ENCODE peak calls at places on chromosomes 7 and 10, in ten cellular contexts. One of them, this sample, is unnamed.

GRCh38 chr10:78438907-78439809 is 405.5 kb downstream of the RPS24 start:
- DNase-seq in putamen: no peak
- DNase-seq in MM.1S: no peak
- DNase-seq in nephron progenitor cell: no peak
- DNase-seq in HEK293T: no peak
- DNase-seq in activated T-helper 1 cell treated with anti-CD3 and anti-CD28 coated beads, Interleukin-2, amount 50 U/mL, for 16 hours: no peak
- DNase-seq in left ventricle myocardium superior: no peak
- DNase-seq in HFFc6: no peak
- DNase-seq in RPMI8226: no peak
- DNase-seq in T follicular helper cell: no peak
- DNase-seq in this sample: no peak

GRCh38 chr7:538764-539685 is 19.4 kb upstream of the PDGFA start:
- DNase-seq in T follicular helper cell: no peak
- DNase-seq in putamen: no peak
- DNase-seq in activated T-helper 1 cell treated with anti-CD3 and anti-CD28 coated beads, Interleukin-2, amount 50 U/mL, for 16 hours: no peak
- DNase-seq in left ventricle myocardium superior: no peak
- DNase-seq in RPMI8226: no peak
- DNase-seq in MM.1S: no peak
- DNase-seq in nephron progenitor cell: peak; percentile 25
- DNase-seq in HEK293T: no peak
- DNase-seq in HFFc6: no peak
- DNase-seq in this sample: no peak

GRCh38 chr7:158612546-158612945 is 24.9 kb upstream of the PTPRN2 start:
- DNase-seq in activated T-helper 1 cell treated with anti-CD3 and anti-CD28 coated beads, Interleukin-2, amount 50 U/mL, for 16 hours: no peak
- DNase-seq in HFFc6: no peak
- DNase-seq in MM.1S: no peak
- DNase-seq in putamen: peak; percentile 51
- DNase-seq in left ventricle myocardium superior: no peak
- DNase-seq in T follicular helper cell: no peak
- DNase-seq in nephron progenitor cell: no peak
- DNase-seq in RPMI8226: no peak
- DNase-seq in HEK293T: no peak
- DNase-seq in this sample: no peak

GRCh38 chr10:56805022-56805421 is 444.0 kb upstream of the ZWINT start:
- DNase-seq in putamen: no peak
- DNase-seq in left ventricle myocardium superior: no peak
- DNase-seq in HEK293T: no peak
- DNase-seq in RPMI8226: no peak
- DNase-seq in nephron progenitor cell: no peak
- DNase-seq in activated T-helper 1 cell treated with anti-CD3 and anti-CD28 coated beads, Interleukin-2, amount 50 U/mL, for 16 hours: no peak
- DNase-seq in HFFc6: no peak
- DNase-seq in MM.1S: no peak
- DNase-seq in T follicular helper cell: no peak
- DNase-seq in this sample: no peak

GRCh38 chr10:32378371-32379301 is 31.7 kb upstream of the EPC1 start:
- DNase-seq in nephron progenitor cell: peak; percentile 86
- DNase-seq in HEK293T: peak; percentile 71
- DNase-seq in HFFc6: peak; percentile 85
- DNase-seq in T follicular helper cell: peak; percentile 91
- DNase-seq in activated T-helper 1 cell treated with anti-CD3 and anti-CD28 coated beads, Interleukin-2, amount 50 U/mL, for 16 hours: peak; percentile 87
- DNase-seq in left ventricle myocardium superior: peak; percentile 96
- DNase-seq in RPMI8226: peak; percentile 91
- DNase-seq in MM.1S: peak; percentile 96
- DNase-seq in putamen: peak; percentile 97
- DNase-seq in this sample: peak; percentile 12

GRCh38 chr7:6160191-6160623 is 112.2 kb downstream of the CYTH3 start:
- DNase-seq in HFFc6: peak; percentile 76
- DNase-seq in T follicular helper cell: no peak
- DNase-seq in HEK293T: peak; percentile 68
- DNase-seq in left ventricle myocardium superior: peak; percentile 81
- DNase-seq in activated T-helper 1 cell treated with anti-CD3 and anti-CD28 coated beads, Interleukin-2, amount 50 U/mL, for 16 hours: no peak
- DNase-seq in RPMI8226: no peak
- DNase-seq in nephron progenitor cell: peak; percentile 68
- DNase-seq in putamen: peak; percentile 42
- DNase-seq in MM.1S: no peak
- DNase-seq in this sample: peak; percentile 27

GRCh38 chr10:17200885-17201164 is 647 bp downstream of the TRDMT1 start:
- DNase-seq in HEK293T: peak; percentile 31
- DNase-seq in putamen: peak; percentile 58
- DNase-seq in MM.1S: peak; percentile 65
- DNase-seq in nephron progenitor cell: no peak
- DNase-seq in T follicular helper cell: no peak
- DNase-seq in left ventricle myocardium superior: no peak
- DNase-seq in activated T-helper 1 cell treated with anti-CD3 and anti-CD28 coated beads, Interleukin-2, amount 50 U/mL, for 16 hours: no peak
- DNase-seq in RPMI8226: peak; percentile 62
- DNase-seq in HFFc6: peak; percentile 44
- DNase-seq in this sample: no peak

GRCh38 chr10:73874267-73875138 is at the start of gene CAMK2G:
- DNase-seq in left ventricle myocardium superior: peak; percentile 90
- DNase-seq in HEK293T: peak; percentile 90
- DNase-seq in HFFc6: peak; percentile 81
- DNase-seq in activated T-helper 1 cell treated with anti-CD3 and anti-CD28 coated beads, Interleukin-2, amount 50 U/mL, for 16 hours: peak; percentile 57
- DNase-seq in RPMI8226: peak; percentile 84
- DNase-seq in putamen: peak; percentile 62
- DNase-seq in nephron progenitor cell: peak; percentile 78
- DNase-seq in MM.1S: peak; percentile 81
- DNase-seq in T follicular helper cell: peak; percentile 79
- DNase-seq in this sample: peak; percentile 76

GRCh38 chr10:36526045-36526444 is 599.4 kb upstream of the ANKRD30A start:
- DNase-seq in left ventricle myocardium superior: no peak
- DNase-seq in nephron progenitor cell: no peak
- DNase-seq in HFFc6: no peak
- DNase-seq in MM.1S: no peak
- DNase-seq in T follicular helper cell: no peak
- DNase-seq in RPMI8226: no peak
- DNase-seq in activated T-helper 1 cell treated with anti-CD3 and anti-CD28 coated beads, Interleukin-2, amount 50 U/mL, for 16 hours: no peak
- DNase-seq in putamen: no peak
- DNase-seq in HEK293T: no peak
- DNase-seq in this sample: no peak

GRCh38 chr10:49324711-49325110 is 25.7 kb downstream of the C10orf71 start:
- DNase-seq in putamen: no peak
- DNase-seq in MM.1S: no peak
- DNase-seq in HEK293T: no peak
- DNase-seq in HFFc6: no peak
- DNase-seq in T follicular helper cell: no peak
- DNase-seq in activated T-helper 1 cell treated with anti-CD3 and anti-CD28 coated beads, Interleukin-2, amount 50 U/mL, for 16 hours: no peak
- DNase-seq in nephron progenitor cell: no peak
- DNase-seq in RPMI8226: no peak
- DNase-seq in left ventricle myocardium superior: no peak
- DNase-seq in this sample: no peak

GRCh38 chr10:73136627-73137026 is 26.4 kb downstream of the NUDT13 start:
- DNase-seq in RPMI8226: no peak
- DNase-seq in nephron progenitor cell: no peak
- DNase-seq in activated T-helper 1 cell treated with anti-CD3 and anti-CD28 coated beads, Interleukin-2, amount 50 U/mL, for 16 hours: no peak
- DNase-seq in HFFc6: no peak
- DNase-seq in T follicular helper cell: no peak
- DNase-seq in left ventricle myocardium superior: no peak
- DNase-seq in HEK293T: no peak
- DNase-seq in MM.1S: no peak
- DNase-seq in putamen: no peak
- DNase-seq in this sample: no peak

GRCh38 chr10:99537381-99538286 is 4.9 kb downstream of the NKX2-3 start:
- DNase-seq in T follicular helper cell: no peak
- DNase-seq in putamen: no peak
- DNase-seq in MM.1S: no peak
- DNase-seq in RPMI8226: no peak
- DNase-seq in HEK293T: no peak
- DNase-seq in nephron progenitor cell: no peak
- DNase-seq in HFFc6: no peak
- DNase-seq in left ventricle myocardium superior: no peak
- DNase-seq in activated T-helper 1 cell treated with anti-CD3 and anti-CD28 coated beads, Interleukin-2, amount 50 U/mL, for 16 hours: no peak
- DNase-seq in this sample: no peak

GRCh38 chr10:11237571-11237970 is 219.9 kb downstream of the CELF2 start:
- DNase-seq in MM.1S: peak; percentile 50
- DNase-seq in activated T-helper 1 cell treated with anti-CD3 and anti-CD28 coated beads, Interleukin-2, amount 50 U/mL, for 16 hours: no peak
- DNase-seq in nephron progenitor cell: no peak
- DNase-seq in putamen: no peak
- DNase-seq in HFFc6: no peak
- DNase-seq in RPMI8226: no peak
- DNase-seq in T follicular helper cell: no peak
- DNase-seq in HEK293T: no peak
- DNase-seq in left ventricle myocardium superior: no peak
- DNase-seq in this sample: no peak

GRCh38 chr10:43202657-43203490 is 64.0 kb downstream of the RASGEF1A start:
- DNase-seq in nephron progenitor cell: peak; percentile 83
- DNase-seq in putamen: no peak
- DNase-seq in left ventricle myocardium superior: peak; percentile 54
- DNase-seq in T follicular helper cell: peak; percentile 14
- DNase-seq in HFFc6: no peak
- DNase-seq in HEK293T: no peak
- DNase-seq in MM.1S: no peak
- DNase-seq in activated T-helper 1 cell treated with anti-CD3 and anti-CD28 coated beads, Interleukin-2, amount 50 U/mL, for 16 hours: no peak
- DNase-seq in RPMI8226: no peak
- DNase-seq in this sample: peak; percentile 12